ENCODE peak calls at places on chromosomes 3 and 15, in seven cellular contexts. Y is GM13976; G is AG08395; Q is cardiac fibroblast; E is NCI-H510A treated with DMSO at 0.1 percent for 48 hours; H is activated CD8-positive, alpha-beta memory T cell treated with anti-CD3 and anti-CD28 coated beads for 48 hours; T is BJ. Z is an unnamed sample.

GRCh38 chr15:53837263-53837662 is 77.8 kb upstream of the WDR72 start:
- DNase-seq in Q (no peak), T (no peak), E (peak), Y (no peak), H (no peak), G (no peak), Z (peak)

GRCh38 chr15:49038382-49038781 is 7.9 kb downstream of the SECISBP2L start:
- DNase-seq in H (no peak), E (no peak), G (no peak), T (no peak), Y (no peak), Q (peak), Z (no peak)

GRCh38 chr3:58581328-58582091 is 4.3 kb upstream of the FAM107A start:
- DNase-seq in T (no peak), H (no peak), Y (no peak), Q (peak), E (peak), G (no peak), Z (no peak)

GRCh38 chr15:72532991-72533601 is 59.0 kb downstream of the ARIH1 start:
- DNase-seq in E (no peak), Y (no peak), Q (no peak), G (no peak), H (no peak), T (no peak), Z (no peak)

GRCh38 chr3:18505056-18505455 is 79.9 kb upstream of the SATB1 start:
- DNase-seq in G (no peak), Q (no peak), T (no peak), H (no peak), Y (no peak), E (no peak), Z (no peak)

GRCh38 chr3:48847586-48848423 is at the start of gene PRKAR2A:
- DNase-seq in Q (peak), G (peak), Y (peak), T (no peak), E (peak), H (peak), Z (peak)

GRCh38 chr3:186281172-186281571 is 80.9 kb downstream of the DGKG start:
- DNase-seq in H (no peak), G (peak), Y (no peak), E (no peak), Q (peak), T (no peak), Z (no peak)

GRCh38 chr3:141430326-141430725 is 56.5 kb upstream of the RASA2 start:
- DNase-seq in Y (no peak), E (no peak), Q (no peak), H (no peak), T (no peak), G (no peak), Z (no peak)

GRCh38 chr3:128634075-128634611 is 16.5 kb downstream of the RPN1 start:
- DNase-seq in Q (no peak), H (no peak), E (no peak), G (no peak), T (no peak), Y (no peak), Z (no peak)

GRCh38 chr15:81686021-81686420 is 312.0 kb upstream of the TMC3 start:
- DNase-seq in E (no peak), Y (no peak), H (no peak), T (no peak), G (no peak), Q (no peak), Z (no peak)

GRCh38 chr3:153768559-153769469 is 352.4 kb upstream of the ARHGEF26 start:
- DNase-seq in Q (peak), E (peak), T (no peak), G (peak), H (no peak), Y (peak), Z (peak)

GRCh38 chr3:70856414-70857162 is 544.1 kb upstream of the MDFIC2 start:
- DNase-seq in H (no peak), E (no peak), G (peak), T (no peak), Q (peak), Y (no peak), Z (no peak)

GRCh38 chr3:12138044-12138443 is 20.7 kb downstream of the TIMP4 start:
- DNase-seq in G (peak), Y (no peak), Q (peak), H (no peak), E (no peak), T (no peak), Z (no peak)

GRCh38 chr3:123027292-123028232 is at the start of gene SEMA5B:
- DNase-seq in Y (peak), G (peak), E (no peak), T (no peak), Q (peak), H (peak), Z (no peak)

Z was measured in SHP77 treated with DMSO at 0.1 percent for 48 hours.